ENCODE peak calls at places on chromosomes 1 and 21, in six cellular contexts. L, O, G, K, B and V are unnamed samples.

GRCh38 chr1:27605796-27606707 is 2.1 kb upstream of the AHDC1 start:
- DNase-seq in O (no peak), B (peak; percentile 89), G (no peak), L (peak; percentile 63), K (peak; percentile 13), V (peak; percentile 61)

GRCh38 chr1:15513192-15513591 is 10.8 kb downstream of the CASP9 start:
- DNase-seq in B (no peak), L (no peak), O (no peak), K (no peak), G (no peak), V (no peak)

GRCh38 chr1:177444997-177445746 is 274.4 kb downstream of the BRINP2 start:
- DNase-seq in K (no peak), G (no peak), L (no peak), B (no peak), O (no peak), V (no peak)

GRCh38 chr1:115829947-115830346 is 11.0 kb downstream of the NHLH2 start:
- DNase-seq in L (no peak), G (no peak), B (peak; percentile 82), K (no peak), O (no peak), V (no peak)

GRCh38 chr1:220271706-220272046 is 577 bp downstream of the RAB3GAP2 start:
- DNase-seq in K (no peak), G (peak; percentile 14), B (peak; percentile 60), L (no peak), O (no peak), V (peak; percentile 22)

GRCh38 chr21:33802458-33802857 is 113.1 kb downstream of the ATP5PO start:
- DNase-seq in O (no peak), K (no peak), B (no peak), G (no peak), L (no peak), V (no peak)

GRCh38 chr21:43989401-43989800 is 22.7 kb upstream of the TRAPPC10 start:
- DNase-seq in L (no peak), B (no peak), G (no peak), O (no peak), K (no peak), V (no peak)

GRCh38 chr1:63915121-63915520 is 141.3 kb downstream of the ROR1 start:
- DNase-seq in L (no peak), G (no peak), B (no peak), O (no peak), K (no peak), V (no peak)

GRCh38 chr1:182614796-182615451 is 10.7 kb upstream of the RGS16 start:
- DNase-seq in K (no peak), G (peak; percentile 88), L (peak; percentile 44), B (peak; percentile 88), O (no peak), V (peak; percentile 61)

GRCh38 chr1:230784163-230784562 is 37.0 kb downstream of the CAPN9 start:
- DNase-seq in O (no peak), K (no peak), G (no peak), B (peak; percentile 63), L (no peak), V (no peak)

GRCh38 chr1:174850726-174851125 is 149.0 kb upstream of the CACYBP start:
- DNase-seq in B (no peak), O (no peak), K (no peak), L (no peak), G (no peak), V (no peak)

GRCh38 chr1:24003331-24003972 is 23.3 kb upstream of the SRSF10 start:
- DNase-seq in O (no peak), K (no peak), G (no peak), B (peak; percentile 56), L (no peak), V (no peak)

GRCh38 chr1:178324003-178324402 is 172.8 kb downstream of the CLEC20A start:
- DNase-seq in K (no peak), G (no peak), L (no peak), O (no peak), B (no peak), V (no peak)

GRCh38 chr1:220462756-220463155 is 65.2 kb upstream of the MARK1 start:
- DNase-seq in G (no peak), O (no peak), L (no peak), K (no peak), B (peak; percentile 35), V (no peak)

GRCh38 chr1:8477199-8477982 is 159.5 kb downstream of the SLC45A1 start:
- DNase-seq in K (no peak), B (no peak), L (no peak), O (no peak), G (no peak), V (no peak)

GRCh38 chr1:162753001-162753658 is 37.4 kb upstream of the HSD17B7 start:
- DNase-seq in G (no peak), B (no peak), O (no peak), K (no peak), L (no peak), V (no peak)